ENCODE peak calls at places on chromosomes 16 and 17, in eight cellular contexts. O is endothelial cell; L is sigmoid colon; S is CD4-positive, alpha-beta T cell; Y is body of pancreas; N is mucosa of descending colon; J is PC-9; X is astrocyte. M is an unnamed sample.

GRCh38 chr16:22232277-22233049 is 26.4 kb downstream of the EEF2K start:
- DNase-seq in O (no peak), L (no peak), S (no peak), Y (peak; percentile 88), N (peak; percentile 98), J (peak; percentile 92), X (peak; percentile 66), M (no peak)

GRCh38 chr16:85105475-85105874 is 6.8 kb downstream of the CIBAR2 start:
- DNase-seq in O (no peak), L (no peak), S (no peak), Y (no peak), N (no peak), J (no peak), X (no peak), M (no peak)

GRCh38 chr17:30093463-30094147 is 23.0 kb upstream of the NSRP1 start:
- DNase-seq in O (peak; percentile 81), L (no peak), S (peak; percentile 18), Y (peak; percentile 53), N (peak; percentile 67), J (peak; percentile 56), X (no peak), M (no peak)

GRCh38 chr16:85239239-85239638 is 127.0 kb upstream of the CIBAR2 start:
- DNase-seq in O (no peak), L (peak; percentile 62), S (no peak), Y (no peak), N (no peak), J (no peak), X (no peak), M (no peak)

GRCh38 chr16:20875358-20875656 is 24.9 kb downstream of the DCUN1D3 start:
- DNase-seq in O (no peak), L (no peak), S (no peak), Y (no peak), N (no peak), J (no peak), X (no peak), M (no peak)

GRCh38 chr17:82247175-82247823 is 18.5 kb downstream of the SLC16A3 start:
- DNase-seq in O (no peak), L (peak; percentile 81), S (no peak), Y (no peak), N (no peak), J (no peak), X (no peak), M (no peak)

GRCh38 chr17:52495646-52496045 is 337.1 kb upstream of the CA10 start:
- DNase-seq in O (no peak), L (no peak), S (no peak), Y (no peak), N (no peak), J (no peak), X (no peak), M (no peak)

GRCh38 chr17:47995241-47995935 is 24.5 kb downstream of the CDK5RAP3 start:
- DNase-seq in O (peak; percentile 29), L (no peak), S (no peak), Y (peak; percentile 88), N (no peak), J (no peak), X (no peak), M (no peak)

GRCh38 chr16:84756830-84757229 is 57.0 kb downstream of the USP10 start:
- DNase-seq in O (no peak), L (no peak), S (no peak), Y (no peak), N (no peak), J (no peak), X (no peak), M (no peak)

GRCh38 chr17:77528516-77529327 is 388.0 kb downstream of the SEC14L1 start:
- DNase-seq in O (peak; percentile 45), L (peak; percentile 37), S (no peak), Y (no peak), N (no peak), J (no peak), X (no peak), M (no peak)

GRCh38 chr17:42989726-42990652 is 8.2 kb upstream of the RPL27 start:
- DNase-seq in O (no peak), L (no peak), S (no peak), Y (no peak), N (no peak), J (no peak), X (peak; percentile 19), M (no peak)

GRCh38 chr16:30985401-30986128 is 558 bp downstream of the HSD3B7 start:
- DNase-seq in O (no peak), L (no peak), S (no peak), Y (peak; percentile 92), N (peak; percentile 78), J (peak; percentile 93), X (no peak), M (no peak)

GRCh38 chr16:9197957-9198661 is 106.7 kb downstream of the HAPSTR1 start:
- DNase-seq in O (no peak), L (no peak), S (no peak), Y (no peak), N (no peak), J (no peak), X (no peak), M (no peak)

GRCh38 chr16:79767597-79768280 is 167.2 kb upstream of the MAF start:
- DNase-seq in O (no peak), L (no peak), S (no peak), Y (peak; percentile 24), N (peak; percentile 64), J (no peak), X (peak; percentile 12), M (no peak)

GRCh38 chr17:51029568-51030463 is 90.9 kb downstream of the SPAG9 start:
- DNase-seq in O (no peak), L (no peak), S (no peak), Y (no peak), N (no peak), J (no peak), X (no peak), M (no peak)

GRCh38 chr17:50689251-50689650 is 18.5 kb downstream of the ANKRD40 start:
- DNase-seq in O (no peak), L (no peak), S (no peak), Y (no peak), N (no peak), J (peak; percentile 60), X (peak; percentile 58), M (no peak)

GRCh38 chr16:65663774-65664173 is 541.9 kb upstream of the CDH11 start:
- DNase-seq in O (no peak), L (no peak), S (no peak), Y (no peak), N (no peak), J (no peak), X (peak; percentile 62), M (no peak)

GRCh38 chr16:16062023-16062932 is 112.9 kb downstream of the ABCC1 start:
- DNase-seq in O (no peak), L (peak; percentile 91), S (no peak), Y (peak; percentile 24), N (peak; percentile 21), J (no peak), X (no peak), M (no peak)

GRCh38 chr17:3025421-3026124 is 37.8 kb downstream of the OR1D5 start:
- DNase-seq in O (no peak), L (no peak), S (no peak), Y (no peak), N (no peak), J (no peak), X (no peak), M (no peak)

GRCh38 chr17:43671075-43671692 is 9.5 kb upstream of the MEOX1 start:
- DNase-seq in O (no peak), L (no peak), S (no peak), Y (peak; percentile 49), N (no peak), J (no peak), X (no peak), M (no peak)

DNA sequence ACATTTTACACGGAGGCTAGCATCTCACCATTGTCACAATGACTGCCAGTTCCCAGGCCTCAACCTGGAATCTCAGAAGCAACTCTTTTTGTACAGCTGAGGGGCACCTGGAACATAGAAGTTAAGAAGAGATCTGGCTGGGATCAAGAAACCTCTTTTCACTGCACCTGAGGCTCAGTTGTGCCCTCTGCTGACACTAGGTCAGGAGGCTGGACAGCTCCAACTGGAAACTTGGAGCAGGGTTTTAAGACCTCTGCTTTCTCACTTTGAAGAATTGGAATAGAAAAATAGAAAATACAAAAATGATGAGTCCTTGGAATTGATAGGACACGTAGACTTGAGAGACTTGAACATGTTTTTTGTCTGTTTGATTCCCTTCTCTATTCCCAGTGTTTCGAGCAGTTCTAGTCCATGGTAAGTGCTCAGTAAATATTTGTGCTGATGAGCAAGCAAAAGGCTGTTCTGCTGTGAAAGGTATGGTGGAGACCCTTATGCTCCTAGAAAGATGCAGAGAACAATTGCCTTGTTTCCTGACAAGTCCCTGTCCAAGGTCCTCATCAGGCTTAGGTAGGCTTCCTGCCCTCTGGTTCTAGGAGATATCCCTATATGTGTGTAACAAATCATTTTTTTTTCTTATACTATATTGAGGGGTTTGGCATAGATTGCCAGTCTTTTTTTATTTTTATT is 13.6 kb upstream of the PPM1D start:
- DNase-seq in O (peak; percentile 30), L (no peak), S (no peak), Y (peak; percentile 12), N (peak; percentile 11), J (no peak), X (no peak), M (no peak)
- TF ChIP-seq CTCF in O (no peak), L (no peak), S (no peak), Y (no peak), N (no peak), J (peak; percentile 60), X (no peak), M (no peak)

GRCh38 chr17:49191917-49192741 is 18.2 kb downstream of the GNGT2 start:
- DNase-seq in O (peak; percentile 96), L (peak; percentile 97), S (peak; percentile 93), Y (peak; percentile 94), N (peak; percentile 95), J (peak; percentile 91), X (peak; percentile 70), M (peak; percentile 88)
- TF ChIP-seq CTCF in O (no peak), L (no peak), S (peak; percentile 56), Y (peak; percentile 31), N (no peak), J (peak; percentile 40), X (no peak), M (no peak)

DNA sequence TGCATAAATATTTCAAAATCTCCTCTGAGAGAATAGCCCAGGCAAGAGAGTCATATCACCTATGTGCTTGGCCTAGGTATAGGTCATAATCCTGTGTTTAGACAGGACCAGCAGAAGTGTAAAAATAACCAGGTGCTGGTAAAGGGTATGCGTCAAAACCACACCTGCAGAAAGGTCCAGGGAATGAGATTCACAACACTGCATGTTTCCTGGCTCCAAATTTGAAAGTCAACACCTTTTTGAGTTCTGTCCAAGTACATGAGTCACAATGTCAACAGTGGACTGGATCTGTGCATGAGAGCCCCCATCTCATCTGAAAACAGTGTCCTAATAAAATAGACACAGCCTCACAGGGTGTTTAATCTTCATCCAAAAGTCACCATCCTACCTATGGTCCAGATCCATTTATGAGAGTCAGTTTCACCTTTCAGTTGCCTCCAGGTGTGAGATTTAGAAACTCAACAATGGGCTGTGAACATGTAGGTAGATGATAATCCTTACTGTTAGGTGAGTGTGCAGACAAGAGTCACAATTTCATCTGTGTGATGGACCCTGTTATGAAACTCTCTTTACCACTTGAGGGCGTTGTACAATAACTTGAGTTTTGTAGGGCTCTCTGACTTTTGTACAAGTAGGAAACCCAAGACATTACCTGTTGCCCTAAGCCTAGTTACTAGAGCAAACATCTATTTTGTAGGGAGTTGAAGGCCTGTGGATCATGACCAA is 2100.7 kb downstream of the TP53TG3F start:
- DNase-seq in O (no peak), L (no peak), S (no peak), Y (no peak), N (no peak), J (no peak), X (no peak), M (no peak)
- TF ChIP-seq CTCF in O (no peak), L (no peak), S (no peak), Y (no peak), N (no peak), J (peak; percentile 33), X (no peak), M (no peak)

GRCh38 chr16:89009343-89010209 is 32.6 kb upstream of the CBFA2T3 start:
- DNase-seq in O (peak; percentile 39), L (peak; percentile 58), S (peak; percentile 20), Y (peak; percentile 20), N (peak; percentile 58), J (peak; percentile 24), X (no peak), M (peak; percentile 49)
- TF ChIP-seq CTCF in O (no peak), L (no peak), S (no peak), Y (no peak), N (no peak), J (no peak), X (no peak), M (no peak)

M was measured in CD14-positive monocyte.